ENCODE peak calls at places on chromosomes 7 and 10, in four cellular contexts. A is heart left ventricle, B is neural progenitor cell, X is lower lobe of right lung. P is an unnamed sample.

GRCh38 chr7:117995850-117996650 is 122.8 kb upstream of the CTTNBP2 start:
- DNase-seq in A (no peak), X (no peak), B (no peak), P (no peak)

GRCh38 chr10:36349445-36350063 is 707.5 kb upstream of the FZD8 start:
- DNase-seq in B (peak; percentile 4), A (no peak), X (no peak), P (peak; percentile 18)

GRCh38 chr10:90621577-90621976 is 236.3 kb downstream of the HTR7 start:
- DNase-seq in X (no peak), A (no peak), B (peak; percentile 61), P (peak; percentile 41)

GRCh38 chr7:120654241-120654640 is 203.7 kb downstream of the TSPAN12 start:
- DNase-seq in A (no peak), X (no peak), B (no peak), P (no peak)

GRCh38 chr10:15251791-15252380 is 83.4 kb upstream of the NMT2 start:
- DNase-seq in A (no peak), B (no peak), X (no peak), P (no peak)

GRCh38 chr7:94848531-94848930 is 58.9 kb upstream of the PPP1R9A start:
- DNase-seq in A (no peak), B (no peak), X (no peak), P (no peak)

GRCh38 chr10:43962346-43963191 is 313.9 kb upstream of the ZNF32 start:
- DNase-seq in X (no peak), A (no peak), B (no peak), P (no peak)

GRCh38 chr7:115995701-115996100 is 34.9 kb downstream of the TFEC start:
- DNase-seq in B (no peak), A (no peak), X (no peak), P (no peak)

GRCh38 chr7:47326808-47327207 is 255.1 kb downstream of the TNS3 start:
- DNase-seq in X (no peak), A (peak; percentile 80), B (peak; percentile 52), P (no peak)

GRCh38 chr7:29564455-29565185 is 985 bp downstream of the PRR15 start:
- DNase-seq in B (peak; percentile 70), X (peak; percentile 76), A (peak; percentile 56), P (peak; percentile 78)

GRCh38 chr10:73879296-73880173 is 5.2 kb upstream of the CAMK2G start:
- DNase-seq in X (peak; percentile 94), B (peak; percentile 91), A (peak; percentile 91), P (peak; percentile 86)

GRCh38 chr10:118332948-118333710 is 9.0 kb downstream of the FAM204A start:
- DNase-seq in B (no peak), A (no peak), X (no peak), P (no peak)

GRCh38 chr10:70549962-70550845 is 52.3 kb downstream of the PRF1 start:
- DNase-seq in X (peak; percentile 66), A (peak; percentile 64), B (peak; percentile 75), P (peak; percentile 67)

GRCh38 chr7:77684030-77684429 is 12.2 kb upstream of the RSBN1L start:
- DNase-seq in B (peak; percentile 32), A (peak; percentile 49), X (no peak), P (peak; percentile 18)

GRCh38 chr7:28024786-28025334 is 155.7 kb downstream of the JAZF1 start:
- DNase-seq in A (no peak), B (no peak), X (no peak), P (no peak)

GRCh38 chr7:141074162-141074989 is 512 bp downstream of the TMEM178B start:
- DNase-seq in X (no peak), B (peak; percentile 71), A (peak; percentile 26), P (peak; percentile 11)

GRCh38 chr7:29977926-29978652 is 11.5 kb downstream of the SCRN1 start:
- DNase-seq in A (no peak), X (no peak), B (peak; percentile 82), P (no peak)

GRCh38 chr10:58734116-58734515 is 221.4 kb downstream of the BICC1 start:
- DNase-seq in A (no peak), B (no peak), X (no peak), P (no peak)

GRCh38 chr7:68485253-68485914 is 1112.9 kb upstream of the AUTS2 start:
- DNase-seq in A (no peak), B (no peak), X (no peak), P (no peak)

GRCh38 chr7:139557857-139558581 is 34.5 kb downstream of the CLEC2L start:
- DNase-seq in B (peak; percentile 26), X (no peak), A (no peak), P (no peak)

GRCh38 chr7:138864667-138865066 is 66.7 kb upstream of the ATP6V0A4 start:
- DNase-seq in A (no peak), B (no peak), X (no peak), P (peak; percentile 86)

GRCh38 chr10:12195281-12195602 is 449 bp downstream of the NUDT5 start:
- DNase-seq in B (no peak), X (no peak), A (no peak), P (peak; percentile 21)

GRCh38 chr7:82677493-82677892 is 233.9 kb upstream of the CACNA2D1 start:
- DNase-seq in X (no peak), B (no peak), A (no peak), P (peak; percentile 5)

GRCh38 chr10:121468726-121469125 is 129.5 kb downstream of the FGFR2 start:
- DNase-seq in A (no peak), B (no peak), X (no peak), P (no peak)

GRCh38 chr7:101368422-101369165 is 5.9 kb downstream of the COL26A1 start:
- DNase-seq in B (no peak), A (no peak), X (no peak), P (no peak)

GRCh38 chr7:35647171-35647574 is 47.8 kb downstream of the HERPUD2 start:
- DNase-seq in A (no peak), B (peak; percentile 74), X (no peak), P (peak; percentile 38)

GRCh38 chr7:37097276-37097675 is 351.4 kb downstream of the ELMO1 start:
- DNase-seq in X (no peak), B (no peak), A (no peak), P (no peak)

GRCh38 chr10:30857803-30858202 is 173.9 kb downstream of the ZNF438 start:
- DNase-seq in X (no peak), B (no peak), A (peak; percentile 82), P (no peak)

GRCh38 chr7:93601363-93601762 is 26.8 kb upstream of the CALCR start:
- DNase-seq in A (no peak), B (peak; percentile 13), X (no peak), P (no peak)

GRCh38 chr7:6148724-6149360 is 117.7 kb downstream of the ANKRD61 start:
- DNase-seq in X (no peak), A (no peak), B (no peak), P (no peak)

GRCh38 chr10:36640626-36641025 is 484.8 kb upstream of the ANKRD30A start:
- DNase-seq in X (no peak), A (no peak), B (no peak), P (no peak)

GRCh38 chr7:36306722-36307121 is 82.9 kb upstream of the ANLN start:
- DNase-seq in B (no peak), X (no peak), A (no peak), P (no peak)

GRCh38 chr7:137091396-137091795 is 222.9 kb downstream of the CHRM2 start:
- DNase-seq in A (no peak), X (no peak), B (peak; percentile 69), P (peak; percentile 50)

GRCh38 chr10:89426230-89426868 is 12.0 kb downstream of the IFIT5 start:
- DNase-seq in X (no peak), B (peak; percentile 60), A (no peak), P (peak; percentile 80)

GRCh38 chr7:35253680-35254495 is at the start of gene TBX20:
- DNase-seq in B (peak; percentile 91), A (peak; percentile 91), X (peak; percentile 59), P (peak; percentile 93)

GRCh38 chr7:137755846-137756685 is 90.7 kb downstream of the DGKI start:
- DNase-seq in A (no peak), X (no peak), B (no peak), P (no peak)

GRCh38 chr7:30928254-30928872 is 16.7 kb downstream of the AQP1 start:
- DNase-seq in A (no peak), X (no peak), B (no peak), P (no peak)

DNA sequence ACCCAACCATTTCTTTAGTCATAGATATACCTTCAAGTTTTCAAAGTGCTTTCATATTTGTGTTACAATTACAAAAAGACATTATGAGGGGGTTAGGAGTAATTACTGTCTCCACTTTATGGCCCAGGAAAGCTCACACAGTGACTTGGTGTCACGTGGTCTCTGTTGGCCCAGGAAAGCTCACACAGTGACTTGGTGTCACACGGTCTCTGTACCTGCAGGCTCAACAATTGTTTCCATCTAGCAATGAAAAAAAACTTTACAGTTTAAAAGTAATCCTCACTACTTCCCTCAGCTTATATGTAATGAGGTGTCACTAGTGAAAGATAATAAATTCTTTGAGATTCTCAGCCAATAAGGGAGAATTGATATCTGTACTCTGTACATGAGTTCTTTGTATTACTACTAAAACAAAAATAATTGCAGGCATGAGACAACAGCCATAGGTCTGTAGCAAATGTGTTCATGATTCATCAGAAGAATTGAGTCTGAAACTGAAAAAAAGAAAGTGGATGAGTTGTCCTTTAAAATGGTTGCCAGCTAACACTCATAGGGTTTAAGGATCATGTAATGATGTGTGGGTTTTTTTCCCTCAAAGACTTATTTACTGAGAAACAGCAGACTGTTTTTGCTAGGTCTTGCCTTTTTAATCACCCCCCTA is 10.9 kb downstream of the OGDH start:
- DNase-seq in A (no peak), X (no peak), B (no peak), P (peak; percentile 25)
- H3K4me3 ChIP-seq in A (no peak overlapping the region), X (no peak overlapping the region), B (no peak overlapping the region), P (no peak overlapping the region)

GRCh38 chr7:130867581-130868136 is 133.7 kb upstream of the KLF14 start:
- DNase-seq in B (no peak), X (no peak), A (no peak), P (no peak)

GRCh38 chr7:130868150-130868549 is 134.1 kb upstream of the KLF14 start:
- DNase-seq in A (no peak), B (no peak), X (no peak), P (no peak)

GRCh38 chr7:130867039-130867438 is 133.0 kb upstream of the KLF14 start:
- DNase-seq in A (no peak), X (no peak), B (no peak), P (no peak)

GRCh38 chr7:130869918-130870317 is 135.9 kb upstream of the KLF14 start:
- DNase-seq in X (no peak), A (no peak), B (no peak), P (no peak)

GRCh38 chr7:130865408-130866236 is 131.6 kb upstream of the KLF14 start:
- DNase-seq in B (peak; percentile 24), X (no peak), A (no peak), P (peak; percentile 71)
- TF ChIP-seq CTCF in B (peak; percentile 13), X (no peak), A (peak; percentile 18), P (peak; percentile 2)

GRCh38 chr10:83734278-83734677 is 405.0 kb upstream of the GHITM start:
- DNase-seq in A (no peak), X (no peak), B (no peak), P (no peak)
- H3K9me3 ChIP-seq in A (peaks cover 52% of the 10 kb centered on the region), X (peaks cover 27% of the 10 kb centered on the region), B (peaks cover 7% of the 10 kb centered on the region), P (no peaks in the 10 kb centered on the region)

GRCh38 chr7:158818325-158819213 is 10.7 kb downstream of the ESYT2 start:
- DNase-seq in B (peak; percentile 75), X (peak; percentile 92), A (peak; percentile 93), P (peak; percentile 17)
- H3K4me3 ChIP-seq in B (no peak overlapping the region), X (peak overlapping the region; percentile 27), A (peak overlapping the region; percentile 34), P (no peak overlapping the region)

P was measured in cardiac muscle cell.